ENCODE peak calls at places on chromosomes 1 and 21, in seven cellular contexts. One of them, this sample, is unnamed. For H3K36me3, the result is how much of the 10 kb centered on the place peaks cover.

GRCh38 chr1:9438431-9439073 is 100.7 kb upstream of the SLC25A33 start:
- DNase-seq in brain microvascular endothelial cell: peak
- DNase-seq in tibial artery: peak
- DNase-seq in upper lobe of right lung: peak
- DNase-seq in pancreas: peak
- DNase-seq in PC-3: peak
- DNase-seq in left lung: no peak
- DNase-seq in this sample: no peak

GRCh38 chr1:24202556-24202955 is 15.5 kb upstream of the IFNLR1 start:
- DNase-seq in brain microvascular endothelial cell: no peak
- DNase-seq in tibial artery: no peak
- DNase-seq in upper lobe of right lung: no peak
- DNase-seq in pancreas: no peak
- DNase-seq in PC-3: peak
- DNase-seq in left lung: no peak
- DNase-seq in this sample: no peak

GRCh38 chr1:76827066-76827465 is 40.2 kb upstream of the ST6GALNAC5 start:
- DNase-seq in brain microvascular endothelial cell: no peak
- DNase-seq in tibial artery: no peak
- DNase-seq in upper lobe of right lung: no peak
- DNase-seq in pancreas: no peak
- DNase-seq in PC-3: no peak
- DNase-seq in left lung: no peak
- DNase-seq in this sample: no peak

GRCh38 chr1:50427086-50427817 is 4.0 kb upstream of the DMRTA2 start:
- DNase-seq in brain microvascular endothelial cell: no peak
- DNase-seq in tibial artery: no peak
- DNase-seq in upper lobe of right lung: no peak
- DNase-seq in pancreas: no peak
- DNase-seq in PC-3: no peak
- DNase-seq in left lung: no peak
- DNase-seq in this sample: peak

GRCh38 chr1:74673351-74674111 is at the start of gene ERICH3:
- DNase-seq in brain microvascular endothelial cell: no peak
- DNase-seq in tibial artery: no peak
- DNase-seq in upper lobe of right lung: no peak
- DNase-seq in pancreas: no peak
- DNase-seq in PC-3: no peak
- DNase-seq in left lung: peak
- DNase-seq in this sample: peak

GRCh38 chr1:94024109-94024792 is 96.7 kb downstream of the ABCA4 start:
- DNase-seq in brain microvascular endothelial cell: no peak
- DNase-seq in tibial artery: no peak
- DNase-seq in upper lobe of right lung: no peak
- DNase-seq in pancreas: no peak
- DNase-seq in PC-3: no peak
- DNase-seq in left lung: no peak
- DNase-seq in this sample: no peak

GRCh38 chr1:58764294-58764978 is 19.4 kb downstream of the JUN start:
- DNase-seq in brain microvascular endothelial cell: peak
- DNase-seq in tibial artery: no peak
- DNase-seq in upper lobe of right lung: no peak
- DNase-seq in pancreas: no peak
- DNase-seq in PC-3: peak
- DNase-seq in left lung: no peak
- DNase-seq in this sample: no peak

GRCh38 chr1:56200446-56200845 is 378.9 kb downstream of the PLPP3 start:
- DNase-seq in brain microvascular endothelial cell: no peak
- DNase-seq in tibial artery: no peak
- DNase-seq in upper lobe of right lung: no peak
- DNase-seq in pancreas: no peak
- DNase-seq in PC-3: peak
- DNase-seq in left lung: peak
- DNase-seq in this sample: no peak

GRCh38 chr1:100936194-100936967 is 40.5 kb downstream of the SLC30A7 start:
- DNase-seq in brain microvascular endothelial cell: no peak
- DNase-seq in tibial artery: no peak
- DNase-seq in upper lobe of right lung: no peak
- DNase-seq in pancreas: no peak
- DNase-seq in PC-3: no peak
- DNase-seq in left lung: no peak
- DNase-seq in this sample: no peak

GRCh38 chr1:113804421-113805255 is 7.6 kb downstream of the RSBN1 start:
- DNase-seq in brain microvascular endothelial cell: peak
- DNase-seq in tibial artery: no peak
- DNase-seq in upper lobe of right lung: no peak
- DNase-seq in pancreas: peak
- DNase-seq in PC-3: peak
- DNase-seq in left lung: no peak
- DNase-seq in this sample: no peak

GRCh38 chr1:67489643-67490042 is 59.4 kb upstream of the SERBP1 start:
- DNase-seq in brain microvascular endothelial cell: no peak
- DNase-seq in tibial artery: no peak
- DNase-seq in upper lobe of right lung: no peak
- DNase-seq in pancreas: no peak
- DNase-seq in PC-3: peak
- DNase-seq in left lung: no peak
- DNase-seq in this sample: peak

GRCh38 chr1:30756206-30756544 is 1.4 kb downstream of the LAPTM5 start:
- DNase-seq in brain microvascular endothelial cell: no peak
- DNase-seq in tibial artery: no peak
- DNase-seq in upper lobe of right lung: no peak
- DNase-seq in pancreas: no peak
- DNase-seq in PC-3: no peak
- DNase-seq in left lung: no peak
- DNase-seq in this sample: no peak

GRCh38 chr1:113784104-113784779 is 25.0 kb upstream of the PHTF1 start:
- DNase-seq in brain microvascular endothelial cell: no peak
- DNase-seq in tibial artery: no peak
- DNase-seq in upper lobe of right lung: no peak
- DNase-seq in pancreas: no peak
- DNase-seq in PC-3: no peak
- DNase-seq in left lung: no peak
- DNase-seq in this sample: no peak

DNA sequence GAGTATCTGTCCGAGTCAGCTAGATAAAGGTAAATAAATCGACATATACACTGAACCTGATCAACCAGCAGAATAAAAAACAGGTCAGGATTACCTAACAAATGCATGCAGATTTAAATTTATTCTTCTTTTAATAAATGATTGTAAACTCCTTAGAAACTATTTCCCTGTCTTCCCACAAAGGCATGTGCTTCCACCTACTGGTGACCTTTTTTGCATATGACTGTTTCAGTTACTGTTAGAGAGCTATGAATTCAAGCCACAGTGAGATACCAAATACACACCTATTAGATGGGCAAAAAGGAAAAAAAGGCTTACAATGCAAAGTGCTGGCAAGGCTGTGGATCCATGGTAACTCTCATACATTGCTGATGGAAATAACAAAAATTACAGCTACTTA is 957.4 kb upstream of the NCAM2 start:
- DNase-seq in brain microvascular endothelial cell: no peak
- DNase-seq in tibial artery: no peak
- DNase-seq in upper lobe of right lung: no peak
- DNase-seq in pancreas: no peak
- DNase-seq in PC-3: peak
- DNase-seq in left lung: no peak
- DNase-seq in this sample: peak
- TF ChIP-seq CTCF in brain microvascular endothelial cell: no peak
- TF ChIP-seq CTCF in tibial artery: no peak
- TF ChIP-seq CTCF in upper lobe of right lung: no peak
- TF ChIP-seq CTCF in pancreas: peak
- TF ChIP-seq CTCF in PC-3: peak
- TF ChIP-seq CTCF in left lung: no peak
- TF ChIP-seq CTCF in this sample: peak

DNA sequence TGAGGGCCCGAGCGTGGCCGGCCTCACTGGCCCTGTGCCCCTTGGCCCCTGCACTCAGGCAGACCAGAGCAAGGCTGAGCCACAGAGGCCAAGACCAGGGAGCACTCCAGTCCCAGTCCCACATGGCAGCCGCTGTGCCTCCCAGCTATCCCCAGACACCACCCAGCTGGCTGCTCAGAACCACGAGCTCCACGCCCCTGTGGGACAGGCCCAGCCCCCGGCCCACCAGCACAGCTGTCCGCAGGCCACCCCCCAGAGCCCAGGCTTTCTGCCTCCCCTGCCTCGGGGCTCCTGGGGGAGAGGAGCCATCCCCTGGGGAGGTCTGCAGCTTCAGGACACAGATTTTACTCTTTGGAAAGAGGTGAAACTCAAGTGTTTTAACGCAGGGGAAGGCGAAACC is 9.1 kb upstream of the C1QTNF12 start:
- DNase-seq in brain microvascular endothelial cell: no peak
- DNase-seq in tibial artery: no peak
- DNase-seq in upper lobe of right lung: no peak
- DNase-seq in pancreas: no peak
- DNase-seq in PC-3: no peak
- DNase-seq in left lung: no peak
- DNase-seq in this sample: no peak
- H3K36me3 ChIP-seq in brain microvascular endothelial cell: half or more
- H3K36me3 ChIP-seq in tibial artery: under half
- H3K36me3 ChIP-seq in upper lobe of right lung: half or more
- H3K36me3 ChIP-seq in pancreas: under half
- H3K36me3 ChIP-seq in PC-3: half or more
- H3K36me3 ChIP-seq in left lung: under half
- H3K36me3 ChIP-seq in this sample: under half

GRCh38 chr1:154270833-154271232 is 1.6 kb upstream of the HAX1 start:
- DNase-seq in brain microvascular endothelial cell: no peak
- DNase-seq in tibial artery: no peak
- DNase-seq in upper lobe of right lung: no peak
- DNase-seq in pancreas: no peak
- DNase-seq in PC-3: no peak
- DNase-seq in left lung: no peak
- DNase-seq in this sample: no peak

GRCh38 chr1:154272217-154272998 is at the start of gene HAX1:
- DNase-seq in brain microvascular endothelial cell: peak
- DNase-seq in tibial artery: peak
- DNase-seq in upper lobe of right lung: peak
- DNase-seq in pancreas: peak
- DNase-seq in PC-3: peak
- DNase-seq in left lung: peak
- DNase-seq in this sample: peak

GRCh38 chr1:154272999-154273563 is 652 bp downstream of the HAX1 start:
- DNase-seq in brain microvascular endothelial cell: no peak
- DNase-seq in tibial artery: no peak
- DNase-seq in upper lobe of right lung: no peak
- DNase-seq in pancreas: no peak
- DNase-seq in PC-3: no peak
- DNase-seq in left lung: no peak
- DNase-seq in this sample: peak

GRCh38 chr1:154276797-154277196 is 4.4 kb downstream of the HAX1 start:
- DNase-seq in brain microvascular endothelial cell: no peak
- DNase-seq in tibial artery: no peak
- DNase-seq in upper lobe of right lung: no peak
- DNase-seq in pancreas: no peak
- DNase-seq in PC-3: no peak
- DNase-seq in left lung: no peak
- DNase-seq in this sample: peak
- TF ChIP-seq CTCF in brain microvascular endothelial cell: peak
- TF ChIP-seq CTCF in tibial artery: no peak
- TF ChIP-seq CTCF in upper lobe of right lung: peak
- TF ChIP-seq CTCF in pancreas: no peak
- TF ChIP-seq CTCF in PC-3: peak
- TF ChIP-seq CTCF in left lung: no peak
- TF ChIP-seq CTCF in this sample: peak

DNA sequence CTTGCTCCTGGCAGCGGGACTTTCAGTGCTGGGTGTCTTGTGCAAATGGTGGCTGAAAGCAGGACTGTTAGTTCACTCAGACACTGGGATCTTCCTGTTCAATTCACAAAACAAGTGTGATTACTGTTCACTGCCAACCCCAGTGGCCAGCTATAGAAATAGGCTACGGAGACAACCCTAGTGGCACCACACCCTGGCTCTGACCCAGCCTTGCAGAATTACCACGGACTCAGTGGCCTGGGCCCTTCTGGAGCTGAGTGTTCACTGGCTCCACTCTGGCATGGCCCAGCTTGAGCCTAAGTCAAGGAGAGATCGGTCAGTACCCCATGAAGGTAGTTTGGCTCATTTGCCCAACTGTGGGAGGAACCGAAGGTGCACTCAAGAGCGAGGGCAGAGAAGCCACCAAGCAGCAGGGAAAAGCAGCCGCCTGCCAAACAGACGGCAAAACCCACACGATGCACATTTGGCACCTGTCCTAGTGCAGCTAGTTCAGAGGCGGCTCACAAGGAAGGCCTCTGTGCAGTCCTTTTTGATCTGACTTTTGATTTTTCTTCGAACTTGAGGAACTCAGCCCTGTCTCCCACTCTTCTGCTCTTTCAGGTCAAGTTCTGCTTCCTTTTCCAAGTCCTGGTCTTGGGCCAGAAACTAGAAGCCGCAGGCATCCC is 5.9 kb downstream of the KIAA2013 start:
- DNase-seq in brain microvascular endothelial cell: no peak
- DNase-seq in tibial artery: no peak
- DNase-seq in upper lobe of right lung: no peak
- DNase-seq in pancreas: no peak
- DNase-seq in PC-3: no peak
- DNase-seq in left lung: no peak
- DNase-seq in this sample: no peak
- H3K36me3 ChIP-seq in brain microvascular endothelial cell: under half
- H3K36me3 ChIP-seq in tibial artery: under half
- H3K36me3 ChIP-seq in upper lobe of right lung: half or more
- H3K36me3 ChIP-seq in pancreas: under half
- H3K36me3 ChIP-seq in PC-3: under half
- H3K36me3 ChIP-seq in left lung: under half
- H3K36me3 ChIP-seq in this sample: under half

GRCh38 chr1:12014141-12014981 is 4.9 kb upstream of the MIIP start:
- DNase-seq in brain microvascular endothelial cell: peak
- DNase-seq in tibial artery: no peak
- DNase-seq in upper lobe of right lung: no peak
- DNase-seq in pancreas: no peak
- DNase-seq in PC-3: no peak
- DNase-seq in left lung: peak
- DNase-seq in this sample: peak
- TF ChIP-seq CTCF in brain microvascular endothelial cell: peak
- TF ChIP-seq CTCF in tibial artery: no peak
- TF ChIP-seq CTCF in upper lobe of right lung: no peak
- TF ChIP-seq CTCF in pancreas: no peak
- TF ChIP-seq CTCF in PC-3: peak
- TF ChIP-seq CTCF in left lung: no peak
- TF ChIP-seq CTCF in this sample: peak

DNA sequence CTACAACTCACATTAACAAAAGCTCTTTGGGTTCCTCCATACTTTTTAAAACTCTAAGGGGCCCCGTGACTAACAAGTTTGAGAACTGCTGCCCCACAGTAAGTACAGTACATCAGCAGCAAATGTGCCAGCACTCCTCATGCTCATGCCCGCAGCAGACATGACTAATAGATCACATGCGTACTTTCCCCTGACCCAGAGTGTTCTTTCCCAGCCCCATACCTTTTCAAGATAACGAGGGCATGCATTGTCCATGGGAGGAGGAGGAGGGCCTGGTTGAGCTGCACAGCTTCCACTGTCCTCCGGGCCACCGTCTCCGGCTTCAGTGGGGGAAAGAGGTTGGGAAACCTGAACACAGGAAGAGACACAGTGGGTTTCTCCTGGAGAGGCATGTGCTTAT is 45.5 kb downstream of the DHRS3 start:
- DNase-seq in brain microvascular endothelial cell: peak
- DNase-seq in tibial artery: no peak
- DNase-seq in upper lobe of right lung: no peak
- DNase-seq in pancreas: no peak
- DNase-seq in PC-3: no peak
- DNase-seq in left lung: no peak
- DNase-seq in this sample: no peak
- H3K36me3 ChIP-seq in brain microvascular endothelial cell: half or more
- H3K36me3 ChIP-seq in tibial artery: under half
- H3K36me3 ChIP-seq in upper lobe of right lung: half or more
- H3K36me3 ChIP-seq in pancreas: under half
- H3K36me3 ChIP-seq in PC-3: under half
- H3K36me3 ChIP-seq in left lung: under half
- H3K36me3 ChIP-seq in this sample: under half

GRCh38 chr1:15038232-15039016 is 115.1 kb upstream of the TMEM51 start:
- DNase-seq in brain microvascular endothelial cell: no peak
- DNase-seq in tibial artery: no peak
- DNase-seq in upper lobe of right lung: no peak
- DNase-seq in pancreas: no peak
- DNase-seq in PC-3: peak
- DNase-seq in left lung: no peak
- DNase-seq in this sample: peak
- TF ChIP-seq CTCF in brain microvascular endothelial cell: peak
- TF ChIP-seq CTCF in tibial artery: no peak
- TF ChIP-seq CTCF in upper lobe of right lung: peak
- TF ChIP-seq CTCF in pancreas: no peak
- TF ChIP-seq CTCF in PC-3: peak
- TF ChIP-seq CTCF in left lung: no peak
- TF ChIP-seq CTCF in this sample: peak

This sample was measured in GM23338.